ENCODE peak calls at places on chromosome 15, in eight cellular contexts. L is Karpas-422, Q is NCI-H510A treated with DMSO at 0.1 percent for 48 hours, O is cardiac fibroblast, Y is H9, T is body of pancreas, D is HFF-Myc, A is breast epithelium. X is an unnamed sample.

GRCh38 chr15:101675796-101676582 is 23.8 kb upstream of the TM2D3 start:
- DNase-seq in O (peak), T (no peak), Y (peak), D (no peak), L (peak), A (no peak), Q (no peak), X (peak)

GRCh38 chr15:84741151-84741550 is 7.2 kb upstream of the ZNF592 start:
- DNase-seq in L (no peak), Y (no peak), Q (no peak), D (no peak), T (no peak), O (no peak), A (no peak), X (no peak)

GRCh38 chr15:60326824-60327654 is 70.7 kb downstream of the ANXA2 start:
- DNase-seq in O (peak), L (peak), A (no peak), Q (peak), Y (no peak), D (peak), T (no peak), X (peak)

GRCh38 chr15:31374489-31374888 is 47.9 kb downstream of the KLF13 start:
- DNase-seq in A (no peak), Y (no peak), D (no peak), T (no peak), L (no peak), Q (no peak), O (no peak), X (no peak)

GRCh38 chr15:75325922-75326321 is 9.9 kb upstream of the COMMD4 start:
- DNase-seq in T (no peak), Y (no peak), L (no peak), D (no peak), A (no peak), O (no peak), Q (no peak), X (no peak)

GRCh38 chr15:31357148-31357547 is 30.5 kb downstream of the KLF13 start:
- DNase-seq in O (no peak), Y (no peak), D (no peak), L (no peak), Q (no peak), T (no peak), A (no peak), X (no peak)

GRCh38 chr15:90413411-90414379 is 25.7 kb downstream of the IQGAP1 start:
- DNase-seq in O (peak), T (no peak), Y (no peak), D (no peak), L (no peak), Q (no peak), A (no peak), X (peak)

GRCh38 chr15:29103825-29104565 is 165.6 kb downstream of the NSMCE3 start:
- DNase-seq in O (peak), T (peak), Q (no peak), A (peak), D (peak), Y (peak), L (peak), X (peak)

GRCh38 chr15:25238126-25238525 is 200.7 kb downstream of the UBE3A start:
- DNase-seq in T (no peak), L (no peak), Q (no peak), O (no peak), Y (no peak), A (no peak), D (no peak), X (no peak)

GRCh38 chr15:91253605-91254004 is 153.5 kb downstream of the SV2B start:
- DNase-seq in L (no peak), A (no peak), D (no peak), Q (no peak), Y (no peak), O (no peak), T (no peak), X (no peak)

GRCh38 chr15:53535886-53536285 is 223.6 kb downstream of the WDR72 start:
- DNase-seq in L (no peak), A (no peak), O (no peak), T (no peak), D (no peak), Q (no peak), Y (no peak), X (no peak)

GRCh38 chr15:34039506-34040123 is 611 bp upstream of the AVEN start:
- DNase-seq in A (no peak), Q (no peak), T (no peak), L (peak), Y (no peak), O (no peak), D (no peak), X (no peak)

GRCh38 chr15:93703092-93703785 is 528.1 kb upstream of the MCTP2 start:
- DNase-seq in T (no peak), A (no peak), O (no peak), D (no peak), L (no peak), Y (no peak), Q (peak), X (no peak)

GRCh38 chr15:57321973-57322601 is 54.2 kb upstream of the CGNL1 start:
- DNase-seq in D (no peak), Y (peak), L (no peak), T (no peak), A (no peak), Q (peak), O (no peak), X (no peak)

GRCh38 chr15:79977431-79977940 is 6.5 kb upstream of the BCL2A1 start:
- DNase-seq in O (no peak), Y (no peak), D (no peak), T (no peak), A (no peak), Q (no peak), L (peak), X (no peak)

GRCh38 chr15:93072011-93072410 is 17.0 kb downstream of the RGMA start:
- DNase-seq in A (no peak), Y (no peak), D (no peak), Q (no peak), T (no peak), L (no peak), O (peak), X (no peak)

GRCh38 chr15:43213466-43213865 is 7.4 kb downstream of the EPB42 start:
- DNase-seq in A (no peak), D (no peak), Y (no peak), Q (no peak), T (no peak), O (no peak), L (no peak), X (no peak)

GRCh38 chr15:94336817-94337537 is 105.6 kb downstream of the MCTP2 start:
- DNase-seq in A (no peak), L (no peak), O (no peak), Y (no peak), T (no peak), Q (no peak), D (no peak), X (no peak)

GRCh38 chr15:67923647-67923971 is 83.8 kb upstream of the RNU6-1 start:
- DNase-seq in O (peak), T (no peak), A (no peak), L (no peak), Q (peak), D (no peak), Y (no peak), X (no peak)

GRCh38 chr15:63599401-63600000 is 2.3 kb downstream of the FBXL22 start:
- DNase-seq in O (peak), A (peak), Y (peak), T (peak), Q (no peak), L (peak), D (no peak), X (peak)

GRCh38 chr15:37133619-37134018 is 33.3 kb upstream of the MEIS2 start:
- DNase-seq in T (no peak), Q (no peak), L (peak), D (peak), O (peak), Y (no peak), A (no peak), X (peak)

GRCh38 chr15:99201410-99202175 is 47.8 kb downstream of the TTC23 start:
- DNase-seq in L (no peak), A (no peak), Y (no peak), D (no peak), Q (no peak), O (no peak), T (no peak), X (no peak)

GRCh38 chr15:96087180-96087886 is 243.2 kb upstream of the NR2F2 start:
- DNase-seq in Y (peak), L (no peak), Q (no peak), A (no peak), O (no peak), D (no peak), T (no peak), X (no peak)

GRCh38 chr15:88636654-88637053 is 2.2 kb upstream of the ISG20 start:
- DNase-seq in A (no peak), L (no peak), T (no peak), D (no peak), Y (no peak), O (no peak), Q (no peak), X (no peak)

GRCh38 chr15:77336006-77336405 is 83.9 kb downstream of the PEAK1 start:
- DNase-seq in Y (no peak), O (no peak), T (no peak), Q (no peak), D (no peak), L (no peak), A (no peak), X (no peak)